ENCODE peak calls at places on chromosomes 16 and 17, in six cellular contexts. O is T-cell, H is thoracic aorta, K is dorsolateral prefrontal cortex, U is type B pancreatic cell, G is NCI-H1105. Y is an unnamed sample.

GRCh38 chr17:75266315-75267145 is 4.5 kb downstream of the MIF4GD start:
- DNase-seq in H (no peak), G (no peak), O (no peak), U (no peak), K (no peak), Y (no peak)

GRCh38 chr16:85136213-85136704 is 24.0 kb upstream of the CIBAR2 start:
- DNase-seq in U (no peak), G (no peak), K (no peak), O (no peak), H (no peak), Y (no peak)

GRCh38 chr16:50804290-50804907 is 62.5 kb downstream of the CYLD start:
- DNase-seq in O (no peak), U (no peak), G (no peak), H (no peak), K (no peak), Y (no peak)

GRCh38 chr16:57409870-57410585 is 5.5 kb downstream of the CCL17 start:
- DNase-seq in U (no peak), H (no peak), G (no peak), K (no peak), O (no peak), Y (no peak)

GRCh38 chr16:30651124-30652004 is 604 bp downstream of the PRR14 start:
- DNase-seq in G (peak; percentile 42), H (no peak), U (no peak), O (peak; percentile 58), K (peak; percentile 76), Y (no peak)

GRCh38 chr16:2530629-2531318 is 434 bp downstream of the CEMP1 start:
- DNase-seq in G (no peak), U (no peak), K (no peak), H (no peak), O (no peak), Y (no peak)

GRCh38 chr16:16095646-16096045 is 127.6 kb downstream of the ABCC6 start:
- DNase-seq in U (no peak), G (no peak), K (no peak), O (no peak), H (no peak), Y (no peak)

GRCh38 chr16:57529324-57530103 is 6.9 kb downstream of the CCDC102A start:
- DNase-seq in G (no peak), K (peak; percentile 31), H (no peak), U (no peak), O (no peak), Y (no peak)

GRCh38 chr16:59179446-59180082 is 445.4 kb upstream of the GOT2 start:
- DNase-seq in K (no peak), U (no peak), O (no peak), G (no peak), H (no peak), Y (no peak)

GRCh38 chr17:82314721-82315605 is 2.4 kb downstream of the CD7 start:
- DNase-seq in O (no peak), G (no peak), U (no peak), K (no peak), H (no peak), Y (no peak)

GRCh38 chr16:65122724-65122973 is 786 bp upstream of the CDH11 start:
- DNase-seq in H (no peak), G (no peak), O (no peak), U (peak; percentile 73), K (no peak), Y (no peak)

GRCh38 chr16:22844426-22844825 is 30.5 kb downstream of the HS3ST2 start:
- DNase-seq in U (no peak), H (no peak), K (no peak), G (no peak), O (no peak), Y (no peak)

GRCh38 chr16:66121466-66121865 is 245.0 kb upstream of the CDH5 start:
- DNase-seq in G (no peak), H (no peak), O (no peak), U (no peak), K (no peak), Y (no peak)

GRCh38 chr17:65797809-65798208 is 236.4 kb upstream of the AXIN2 start:
- DNase-seq in U (no peak), G (no peak), O (no peak), H (no peak), K (no peak), Y (no peak)

GRCh38 chr16:8204769-8205168 is 385.5 kb downstream of the TMEM114 start:
- DNase-seq in K (no peak), U (no peak), O (no peak), G (no peak), H (no peak), Y (no peak)

GRCh38 chr17:48134912-48135480 is 27.4 kb downstream of the SNX11 start:
- DNase-seq in H (no peak), U (no peak), O (no peak), G (no peak), K (no peak), Y (no peak)

GRCh38 chr17:82245144-82246039 is 16.6 kb downstream of the SLC16A3 start:
- DNase-seq in U (no peak), O (no peak), H (no peak), G (no peak), K (no peak), Y (no peak)

GRCh38 chr17:78241277-78242023 is 10.0 kb downstream of the TMEM235 start:
- DNase-seq in H (no peak), O (no peak), K (peak; percentile 84), G (no peak), U (no peak), Y (no peak)

GRCh38 chr16:86107190-86107589 is 208.2 kb downstream of the IRF8 start:
- DNase-seq in O (no peak), G (no peak), U (no peak), K (no peak), H (no peak), Y (no peak)